ENCODE peak calls at places on chromosomes 3 and 15, in four cellular contexts. V, U, Q and R are unnamed samples.

GRCh38 chr3:122810706-122811105 is 15.8 kb downstream of the SLC49A4 start:
- DNase-seq in V (no peak), U (no peak), Q (no peak), R (no peak)

GRCh38 chr3:72270072-72270611 is 485.2 kb upstream of the PROK2 start:
- DNase-seq in V (no peak), U (peak; percentile 36), Q (peak; percentile 58), R (peak; percentile 89)

GRCh38 chr15:23853291-23853690 is 166.2 kb upstream of the NDN start:
- DNase-seq in V (no peak), U (no peak), Q (no peak), R (no peak)

GRCh38 chr15:101391981-101392566 is 97.0 kb upstream of the SNRPA1 start:
- DNase-seq in V (no peak), U (no peak), Q (no peak), R (no peak)

GRCh38 chr3:12139111-12139511 is 19.6 kb downstream of the TIMP4 start:
- DNase-seq in V (peak; percentile 53), U (peak; percentile 43), Q (peak; percentile 44), R (peak; percentile 78)

GRCh38 chr15:41695750-41696436 is 35.7 kb downstream of the MGA start:
- DNase-seq in V (peak; percentile 75), U (peak; percentile 8), Q (no peak), R (peak; percentile 92)

GRCh38 chr15:96199111-96199510 is 131.4 kb upstream of the NR2F2 start:
- DNase-seq in V (no peak), U (no peak), Q (no peak), R (no peak)

GRCh38 chr15:99526671-99527070 is 39.1 kb upstream of the MEF2A start:
- DNase-seq in V (no peak), U (no peak), Q (no peak), R (no peak)

GRCh38 chr15:33587773-33588172 is 277.0 kb downstream of the RYR3 start:
- DNase-seq in V (no peak), U (no peak), Q (no peak), R (no peak)

GRCh38 chr3:197417451-197417850 is 119.0 kb upstream of the DLG1 start:
- DNase-seq in V (no peak), U (no peak), Q (no peak), R (peak; percentile 23)

GRCh38 chr3:136075218-136075808 is 109.8 kb downstream of the PPP2R3A start:
- DNase-seq in V (peak; percentile 80), U (peak; percentile 5), Q (peak; percentile 81), R (peak; percentile 85)
- TF ChIP-seq CTCF in V (peak; percentile 88), U (peak; percentile 88), Q (peak; percentile 85), R (peak; percentile 76)

GRCh38 chr3:24447836-24448235 is 46.8 kb downstream of the THRB start:
- DNase-seq in V (no peak), U (no peak), Q (no peak), R (no peak)

GRCh38 chr3:24454862-24455261 is 39.8 kb downstream of the THRB start:
- DNase-seq in V (no peak), U (no peak), Q (no peak), R (no peak)

GRCh38 chr3:24450142-24450932 is 44.3 kb downstream of the THRB start:
- DNase-seq in V (no peak), U (no peak), Q (no peak), R (no peak)

GRCh38 chr3:24454393-24454792 is 40.3 kb downstream of the THRB start:
- DNase-seq in V (no peak), U (no peak), Q (no peak), R (no peak)

DNA sequence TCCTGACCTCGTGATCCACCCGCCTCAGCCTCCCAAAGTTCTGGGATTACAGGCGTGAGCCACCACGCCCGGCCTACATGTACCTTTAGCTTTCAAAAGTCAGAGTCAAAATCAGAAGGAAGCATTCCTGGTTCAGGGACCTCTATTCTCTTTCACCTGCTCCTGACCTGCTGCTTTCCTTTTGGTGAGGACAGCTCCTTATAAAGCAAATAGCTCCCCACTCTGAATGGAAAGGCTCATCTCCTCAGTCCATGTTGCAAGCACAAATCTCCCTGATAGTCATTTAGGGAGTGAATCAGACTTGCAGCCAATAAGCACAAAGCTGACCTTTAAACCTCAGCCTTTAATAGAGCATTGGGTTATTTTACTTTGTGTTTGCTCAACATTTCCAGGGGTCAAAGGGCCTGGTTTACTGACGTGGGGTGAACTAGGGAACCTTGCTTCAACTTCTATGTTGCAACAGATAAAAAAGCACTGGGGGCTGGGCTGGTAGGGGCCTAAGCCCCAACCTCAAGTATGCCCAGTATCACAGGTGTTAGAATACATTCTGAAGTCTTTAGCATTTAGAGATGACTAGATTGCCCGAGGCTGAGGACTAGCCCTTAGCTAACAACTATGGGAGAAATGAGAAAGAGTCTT is 43.1 kb downstream of the THRB start:
- DNase-seq in V (no peak), U (no peak), Q (no peak), R (no peak)
- TF ChIP-seq CTCF in V (no peak), U (no peak), Q (no peak), R (no peak)

GRCh38 chr3:58288011-58288728 is 17.9 kb upstream of the RPP14 start:
- DNase-seq in V (no peak), U (no peak), Q (no peak), R (peak; percentile 23)
- TF ChIP-seq CTCF in V (no peak), U (no peak), Q (no peak), R (peak; percentile 18)

GRCh38 chr3:21294768-21295167 is 456.2 kb downstream of the ZNF385D start:
- DNase-seq in V (no peak), U (no peak), Q (no peak), R (no peak)

GRCh38 chr3:21292971-21293370 is 458.0 kb downstream of the ZNF385D start:
- DNase-seq in V (no peak), U (no peak), Q (no peak), R (no peak)

GRCh38 chr3:21297304-21297703 is 453.7 kb downstream of the ZNF385D start:
- DNase-seq in V (no peak), U (no peak), Q (no peak), R (no peak)
- TF ChIP-seq CTCF in V (no peak), U (no peak), Q (no peak), R (no peak)